ENCODE peak calls at places on chromosome 6, in ten cellular contexts. U, W, H, J, B, G, X, E, N and Q are unnamed samples.

GRCh38 chr6:51968265-51968664 is 119.1 kb downstream of the PKHD1 start:
- DNase-seq in U (no peak), W (no peak), H (no peak), J (no peak), B (no peak), G (no peak), X (no peak), E (no peak), N (no peak), Q (no peak)

GRCh38 chr6:137271245-137272183 is 52.3 kb upstream of the IFNGR1 start:
- DNase-seq in U (peak), W (peak), H (no peak), J (no peak), B (no peak), G (peak), X (no peak), E (peak), N (peak), Q (no peak)

GRCh38 chr6:40894962-40895799 is 143.8 kb downstream of the UNC5CL start:
- DNase-seq in U (peak), W (peak), H (no peak), J (peak), B (peak), G (no peak), X (peak), E (peak), N (peak), Q (no peak)

GRCh38 chr6:57097596-57097995 is 7.6 kb downstream of the ZNF451 start:
- DNase-seq in U (peak), W (no peak), H (no peak), J (no peak), B (no peak), G (no peak), X (no peak), E (no peak), N (peak), Q (no peak)

GRCh38 chr6:143872211-143872610 is 7.9 kb downstream of the ZC2HC1B start:
- DNase-seq in U (peak), W (no peak), H (no peak), J (no peak), B (no peak), G (peak), X (no peak), E (peak), N (no peak), Q (no peak)

GRCh38 chr6:27267865-27268444 is 20.5 kb downstream of the PRSS16 start:
- DNase-seq in U (no peak), W (no peak), H (no peak), J (no peak), B (no peak), G (no peak), X (no peak), E (no peak), N (no peak), Q (no peak)

GRCh38 chr6:105844275-105844848 is 241.8 kb upstream of the PRDM1 start:
- DNase-seq in U (peak), W (no peak), H (no peak), J (peak), B (peak), G (no peak), X (no peak), E (no peak), N (no peak), Q (no peak)

GRCh38 chr6:141103246-141103645 is 1029.5 kb upstream of the GJE1 start:
- DNase-seq in U (peak), W (no peak), H (no peak), J (no peak), B (no peak), G (no peak), X (no peak), E (peak), N (peak), Q (no peak)

GRCh38 chr6:110643175-110643574 is 166.8 kb upstream of the SLC22A16 start:
- DNase-seq in U (peak), W (no peak), H (no peak), J (no peak), B (no peak), G (no peak), X (no peak), E (peak), N (peak), Q (no peak)

GRCh38 chr6:126824226-126824625 is 294.2 kb upstream of the RSPO3 start:
- DNase-seq in U (no peak), W (no peak), H (no peak), J (no peak), B (no peak), G (no peak), X (no peak), E (no peak), N (no peak), Q (no peak)

GRCh38 chr6:624979-625378 is 31.9 kb downstream of the HUS1B start:
- DNase-seq in U (peak), W (no peak), H (no peak), J (no peak), B (no peak), G (no peak), X (no peak), E (peak), N (no peak), Q (no peak)

GRCh38 chr6:156890627-156891300 is 113.6 kb downstream of the ARID1B start:
- DNase-seq in U (peak), W (no peak), H (no peak), J (no peak), B (no peak), G (no peak), X (no peak), E (no peak), N (peak), Q (no peak)

GRCh38 chr6:26421259-26422144 is 18.8 kb upstream of the BTN3A3 start:
- DNase-seq in U (peak), W (peak), H (peak), J (peak), B (peak), G (peak), X (peak), E (peak), N (peak), Q (peak)

GRCh38 chr6:53119349-53119748 is 29.3 kb downstream of the GCM1 start:
- DNase-seq in U (no peak), W (no peak), H (no peak), J (no peak), B (no peak), G (no peak), X (no peak), E (peak), N (no peak), Q (no peak)

GRCh38 chr6:90135672-90136071 is 161.0 kb downstream of the BACH2 start:
- DNase-seq in U (peak), W (no peak), H (no peak), J (peak), B (no peak), G (no peak), X (no peak), E (peak), N (peak), Q (no peak)

GRCh38 chr6:13724174-13724573 is 12.5 kb upstream of the RANBP9 start:
- DNase-seq in U (no peak), W (no peak), H (no peak), J (no peak), B (no peak), G (no peak), X (no peak), E (no peak), N (peak), Q (no peak)

GRCh38 chr6:31356946-31357466 is at the start of gene HLA-B:
- DNase-seq in U (peak), W (peak), H (peak), J (peak), B (peak), G (peak), X (peak), E (peak), N (peak), Q (peak)

GRCh38 chr6:30727920-30728605 is 7.9 kb downstream of the TUBB start:
- DNase-seq in U (peak), W (no peak), H (no peak), J (no peak), B (no peak), G (no peak), X (no peak), E (no peak), N (no peak), Q (no peak)

GRCh38 chr6:139881728-139882211 is 507.3 kb upstream of the CITED2 start:
- DNase-seq in U (peak), W (peak), H (no peak), J (no peak), B (no peak), G (peak), X (no peak), E (peak), N (peak), Q (no peak)

GRCh38 chr6:1667805-1668175 is 58.1 kb downstream of the FOXC1 start:
- DNase-seq in U (no peak), W (no peak), H (no peak), J (no peak), B (no peak), G (no peak), X (no peak), E (no peak), N (no peak), Q (no peak)

GRCh38 chr6:1639430-1639829 is 29.7 kb downstream of the FOXC1 start:
- DNase-seq in U (no peak), W (no peak), H (no peak), J (no peak), B (no peak), G (no peak), X (no peak), E (no peak), N (no peak), Q (no peak)

GRCh38 chr6:161373905-161374451 is 100.1 kb upstream of the AGPAT4 start:
- DNase-seq in U (peak), W (peak), H (peak), J (peak), B (peak), G (peak), X (peak), E (peak), N (peak), Q (no peak)

GRCh38 chr6:104796031-104796785 is 63.5 kb downstream of the HACE1 start:
- DNase-seq in U (no peak), W (no peak), H (no peak), J (no peak), B (no peak), G (no peak), X (no peak), E (no peak), N (no peak), Q (no peak)

GRCh38 chr6:117205876-117206275 is 59.5 kb upstream of the VGLL2 start:
- DNase-seq in U (no peak), W (no peak), H (no peak), J (no peak), B (no peak), G (no peak), X (no peak), E (no peak), N (no peak), Q (no peak)

GRCh38 chr6:79824231-79824630 is 123.1 kb downstream of the ELOVL4 start:
- DNase-seq in U (no peak), W (no peak), H (no peak), J (no peak), B (no peak), G (no peak), X (no peak), E (no peak), N (peak), Q (no peak)

GRCh38 chr6:10424005-10424404 is 9.1 kb upstream of the TFAP2A start:
- DNase-seq in U (no peak), W (no peak), H (no peak), J (no peak), B (no peak), G (no peak), X (no peak), E (no peak), N (no peak), Q (no peak)
- TF ChIP-seq CTCF in U (peak), W (no peak), H (no peak), J (no peak), B (no peak), G (peak), X (no peak), E (no peak), N (peak), Q (peak)

GRCh38 chr6:132511836-132512230 is 1.1 kb downstream of the STX7 start:
- DNase-seq in U (no peak), W (no peak), H (no peak), J (no peak), B (no peak), G (peak), X (no peak), E (no peak), N (no peak), Q (no peak)
- H3K4me3 ChIP-seq in U (peak), W (peak), H (no peak), J (peak), B (peak), G (peak), X (peak), E (peak), N (peak), Q (peak)

GRCh38 chr6:38136547-38136946 is 317.0 kb downstream of the ZFAND3 start:
- DNase-seq in U (peak), W (no peak), H (no peak), J (no peak), B (no peak), G (no peak), X (no peak), E (peak), N (no peak), Q (no peak)
- TF ChIP-seq CTCF in U (no peak), W (no peak), H (no peak), J (no peak), B (no peak), G (no peak), X (no peak), E (no peak), N (no peak), Q (no peak)

DNA sequence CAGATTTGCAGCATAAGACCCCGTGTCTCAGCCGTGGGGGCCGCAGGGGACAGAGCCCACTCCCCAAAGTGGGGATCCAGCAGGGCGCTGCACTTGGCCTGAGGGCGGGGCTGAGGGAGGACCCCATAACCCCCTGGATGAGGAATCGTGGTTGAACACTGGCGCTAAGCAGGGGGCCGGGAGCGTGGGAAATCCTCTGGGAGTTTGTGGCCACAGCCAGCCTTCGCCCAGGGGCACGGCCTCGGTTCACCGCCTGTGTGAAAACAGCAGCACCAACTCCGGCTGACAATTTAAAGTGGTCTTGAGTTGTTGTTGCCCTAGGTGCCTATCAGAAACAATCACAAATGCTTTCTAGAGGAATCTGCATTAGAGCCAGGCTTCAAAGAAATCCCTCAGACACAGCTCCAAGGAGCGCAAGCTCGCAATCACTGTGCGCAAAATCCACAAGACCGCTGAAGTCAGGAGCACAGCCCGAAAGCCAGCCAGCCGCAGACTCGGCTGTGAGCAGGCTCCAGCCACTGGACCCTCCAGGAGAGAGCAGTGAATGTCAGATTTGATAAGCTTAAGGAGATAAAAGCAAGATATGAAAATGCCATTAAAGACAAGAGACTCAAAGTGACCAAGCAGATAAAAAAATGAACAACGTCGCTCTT is 10.9 kb upstream of the RPS6KA2 start:
- DNase-seq in U (no peak), W (no peak), H (no peak), J (no peak), B (no peak), G (no peak), X (no peak), E (no peak), N (no peak), Q (no peak)
- H3K4me3 ChIP-seq in U (no peak), W (no peak), H (no peak), J (no peak), B (no peak), G (no peak), X (no peak), E (no peak), N (no peak), Q (no peak)

GRCh38 chr6:83514877-83515466 is 2.6 kb downstream of the PRSS35 start:
- DNase-seq in U (peak), W (peak), H (no peak), J (no peak), B (no peak), G (peak), X (no peak), E (peak), N (peak), Q (no peak)

GRCh38 chr6:83517500-83517899 is 5.2 kb downstream of the PRSS35 start:
- DNase-seq in U (no peak), W (no peak), H (no peak), J (no peak), B (no peak), G (no peak), X (no peak), E (no peak), N (no peak), Q (no peak)

DNA sequence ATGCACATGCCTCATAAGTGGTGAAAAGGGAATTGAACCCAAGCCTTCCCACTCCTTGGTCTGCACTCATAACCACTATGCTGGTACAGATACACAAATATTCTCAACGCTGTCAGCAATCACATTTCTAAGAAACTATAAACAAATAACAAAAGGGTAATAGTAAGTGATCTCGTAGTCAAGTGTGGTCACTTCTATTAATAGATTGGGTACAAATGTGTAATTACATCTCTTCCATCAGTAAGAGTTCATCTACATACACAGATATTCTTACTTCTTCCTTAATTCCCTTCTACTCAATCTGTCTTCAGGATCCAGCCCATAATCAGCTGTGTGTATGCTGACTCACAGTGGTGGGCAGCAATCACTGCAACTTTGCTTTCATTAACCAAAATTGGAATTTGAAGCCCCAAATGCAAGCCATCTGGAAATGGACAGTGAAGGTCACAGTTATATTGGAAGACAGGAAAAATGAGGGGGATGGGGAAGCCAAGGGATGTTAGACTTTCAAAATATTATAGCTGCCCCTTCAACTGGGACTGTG is 6.7 kb downstream of the PRSS35 start:
- DNase-seq in U (peak), W (no peak), H (no peak), J (no peak), B (no peak), G (no peak), X (no peak), E (peak), N (no peak), Q (no peak)
- TF ChIP-seq CTCF in U (peak), W (no peak), H (no peak), J (no peak), B (no peak), G (peak), X (no peak), E (peak), N (peak), Q (peak)

GRCh38 chr6:132817554-132818403 is 3.4 kb downstream of the RPS12 start:
- DNase-seq in U (no peak), W (no peak), H (no peak), J (no peak), B (no peak), G (peak), X (no peak), E (no peak), N (no peak), Q (no peak)
- H3K4me3 ChIP-seq in U (no peak), W (no peak), H (no peak), J (peak), B (no peak), G (no peak), X (no peak), E (no peak), N (no peak), Q (no peak)

GRCh38 chr6:42068872-42069522 is 18.7 kb downstream of the TAF8 start:
- DNase-seq in U (no peak), W (no peak), H (no peak), J (no peak), B (no peak), G (no peak), X (no peak), E (no peak), N (no peak), Q (no peak)
- TF ChIP-seq CTCF in U (no peak), W (no peak), H (no peak), J (no peak), B (no peak), G (no peak), X (no peak), E (no peak), N (no peak), Q (no peak)

DNA sequence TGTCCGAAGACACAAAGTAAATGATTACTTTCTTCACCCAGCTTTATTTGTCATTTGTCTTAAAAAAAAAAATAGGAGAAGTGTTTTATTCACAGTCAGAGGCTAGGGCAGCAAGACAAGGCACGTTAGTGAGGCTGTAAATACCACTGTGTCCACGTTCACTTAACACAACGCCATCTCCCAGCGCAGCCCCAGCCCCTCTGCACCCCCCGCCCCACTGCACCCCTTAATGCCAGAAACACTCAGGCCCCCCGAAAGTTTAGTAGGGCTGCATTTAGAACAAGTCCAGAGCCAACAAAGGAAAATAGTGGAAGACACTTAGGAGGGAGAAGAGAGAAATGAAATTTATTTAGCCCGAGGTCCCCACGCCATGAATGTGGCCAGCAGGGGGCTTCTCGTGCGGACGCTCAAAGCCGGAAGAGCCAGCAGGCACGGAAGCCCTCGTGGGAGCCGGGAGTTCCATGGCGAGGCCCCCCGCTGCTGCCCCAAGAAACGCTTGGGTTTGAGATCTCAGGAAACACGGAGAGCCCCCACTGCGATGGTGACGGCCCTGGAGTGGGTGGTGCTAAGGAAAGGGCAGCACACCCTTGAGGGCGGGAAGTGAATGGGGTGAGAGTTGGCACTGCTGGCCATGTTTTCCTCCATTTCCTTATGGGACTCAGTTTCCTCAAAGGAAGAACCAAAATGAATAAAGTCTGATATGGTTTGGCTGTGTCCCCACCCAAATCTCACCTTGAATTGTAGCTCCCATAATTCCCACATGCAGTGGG is 50.2 kb downstream of the IYD start:
- DNase-seq in U (peak), W (no peak), H (peak), J (peak), B (peak), G (peak), X (peak), E (peak), N (peak), Q (no peak)
- H3K4me3 ChIP-seq in U (peak), W (no peak), H (peak), J (peak), B (peak), G (no peak), X (peak), E (peak), N (peak), Q (no peak)

GRCh38 chr6:3162565-3163247 is 5.4 kb upstream of the TUBB2A start:
- DNase-seq in U (peak), W (peak), H (peak), J (peak), B (peak), G (peak), X (peak), E (peak), N (peak), Q (peak)

GRCh38 chr6:3164388-3164787 is 7.0 kb upstream of the TUBB2A start:
- DNase-seq in U (no peak), W (no peak), H (no peak), J (no peak), B (no peak), G (no peak), X (no peak), E (no peak), N (no peak), Q (no peak)

GRCh38 chr6:3165631-3166534 is 8.5 kb upstream of the TUBB2A start:
- DNase-seq in U (peak), W (no peak), H (no peak), J (no peak), B (no peak), G (no peak), X (no peak), E (peak), N (no peak), Q (no peak)

GRCh38 chr6:3162067-3162497 is 4.7 kb upstream of the TUBB2A start:
- DNase-seq in U (no peak), W (no peak), H (no peak), J (no peak), B (no peak), G (peak), X (no peak), E (peak), N (no peak), Q (no peak)

GRCh38 chr6:3163248-3163594 is 5.9 kb upstream of the TUBB2A start:
- DNase-seq in U (no peak), W (no peak), H (no peak), J (peak), B (no peak), G (no peak), X (peak), E (no peak), N (no peak), Q (no peak)
- TF ChIP-seq CTCF in U (no peak), W (no peak), H (no peak), J (no peak), B (no peak), G (peak), X (no peak), E (peak), N (no peak), Q (no peak)

GRCh38 chr6:163293286-163293685 is 121.2 kb upstream of the QKI start:
- DNase-seq in U (no peak), W (no peak), H (no peak), J (no peak), B (no peak), G (no peak), X (no peak), E (no peak), N (no peak), Q (no peak)
- H3K4me3 ChIP-seq in U (no peak), W (no peak), H (no peak), J (no peak), B (no peak), G (no peak), X (no peak), E (no peak), N (no peak), Q (no peak)